ENCODE peak calls at places on chromosome 18, in eight cellular contexts. One of them, this sample, is unnamed.

GRCh38 chr18:70025580-70025979 is 77.9 kb upstream of the CD226 start:
- DNase-seq in CD8-positive, alpha-beta T cell: no peak
- DNase-seq in SJCRH30: no peak
- DNase-seq in adrenal gland: no peak
- DNase-seq in astrocyte: no peak
- DNase-seq in spleen: no peak
- DNase-seq in heart left ventricle: no peak
- DNase-seq in Peyer's patch: no peak
- DNase-seq in this sample: no peak

GRCh38 chr18:8721716-8722115 is 16.4 kb downstream of the MTCL1 start:
- DNase-seq in CD8-positive, alpha-beta T cell: no peak
- DNase-seq in adrenal gland: no peak
- DNase-seq in SJCRH30: no peak
- DNase-seq in spleen: no peak
- DNase-seq in heart left ventricle: no peak
- DNase-seq in Peyer's patch: no peak
- DNase-seq in astrocyte: peak; percentile 63
- DNase-seq in this sample: no peak

GRCh38 chr18:62420151-62420512 is 95.0 kb downstream of the TNFRSF11A start:
- DNase-seq in adrenal gland: no peak
- DNase-seq in spleen: no peak
- DNase-seq in Peyer's patch: no peak
- DNase-seq in SJCRH30: no peak
- DNase-seq in astrocyte: peak; percentile 60
- DNase-seq in heart left ventricle: no peak
- DNase-seq in CD8-positive, alpha-beta T cell: no peak
- DNase-seq in this sample: no peak

GRCh38 chr18:62354171-62354570 is 29.1 kb downstream of the TNFRSF11A start:
- DNase-seq in astrocyte: no peak
- DNase-seq in spleen: no peak
- DNase-seq in CD8-positive, alpha-beta T cell: no peak
- DNase-seq in Peyer's patch: no peak
- DNase-seq in adrenal gland: no peak
- DNase-seq in SJCRH30: no peak
- DNase-seq in heart left ventricle: no peak
- DNase-seq in this sample: no peak

GRCh38 chr18:49016648-49017539 is 66.1 kb upstream of the SMAD7 start:
- DNase-seq in CD8-positive, alpha-beta T cell: no peak
- DNase-seq in spleen: peak; percentile 64
- DNase-seq in adrenal gland: peak; percentile 65
- DNase-seq in heart left ventricle: no peak
- DNase-seq in SJCRH30: peak; percentile 77
- DNase-seq in astrocyte: peak; percentile 90
- DNase-seq in Peyer's patch: peak; percentile 42
- DNase-seq in this sample: no peak

GRCh38 chr18:10399465-10399864 is 55.0 kb upstream of the APCDD1 start:
- DNase-seq in adrenal gland: no peak
- DNase-seq in spleen: no peak
- DNase-seq in SJCRH30: no peak
- DNase-seq in CD8-positive, alpha-beta T cell: no peak
- DNase-seq in heart left ventricle: no peak
- DNase-seq in astrocyte: no peak
- DNase-seq in Peyer's patch: no peak
- DNase-seq in this sample: no peak

GRCh38 chr18:22977847-22978701 is 44.9 kb downstream of the RBBP8 start:
- DNase-seq in Peyer's patch: no peak
- DNase-seq in SJCRH30: no peak
- DNase-seq in CD8-positive, alpha-beta T cell: no peak
- DNase-seq in astrocyte: peak; percentile 92
- DNase-seq in heart left ventricle: no peak
- DNase-seq in adrenal gland: no peak
- DNase-seq in spleen: no peak
- DNase-seq in this sample: no peak

GRCh38 chr18:70418551-70419311 is 129.9 kb downstream of the SOCS6 start:
- DNase-seq in astrocyte: peak; percentile 27
- DNase-seq in CD8-positive, alpha-beta T cell: no peak
- DNase-seq in adrenal gland: no peak
- DNase-seq in heart left ventricle: no peak
- DNase-seq in Peyer's patch: no peak
- DNase-seq in SJCRH30: no peak
- DNase-seq in spleen: no peak
- DNase-seq in this sample: no peak

GRCh38 chr18:74748809-74749208 is 151.1 kb downstream of the ZNF407 start:
- DNase-seq in heart left ventricle: no peak
- DNase-seq in SJCRH30: no peak
- DNase-seq in spleen: no peak
- DNase-seq in CD8-positive, alpha-beta T cell: no peak
- DNase-seq in Peyer's patch: no peak
- DNase-seq in astrocyte: no peak
- DNase-seq in adrenal gland: no peak
- DNase-seq in this sample: no peak

GRCh38 chr18:8607776-8608682 is 1.2 kb upstream of the RAB12 start:
- DNase-seq in SJCRH30: peak; percentile 5
- DNase-seq in heart left ventricle: no peak
- DNase-seq in Peyer's patch: no peak
- DNase-seq in CD8-positive, alpha-beta T cell: no peak
- DNase-seq in adrenal gland: no peak
- DNase-seq in astrocyte: no peak
- DNase-seq in spleen: no peak
- DNase-seq in this sample: no peak

GRCh38 chr18:111292-112014 is 46.9 kb upstream of the USP14 start:
- DNase-seq in heart left ventricle: peak; percentile 59
- DNase-seq in CD8-positive, alpha-beta T cell: peak; percentile 60
- DNase-seq in spleen: peak; percentile 89
- DNase-seq in SJCRH30: peak; percentile 59
- DNase-seq in adrenal gland: peak; percentile 68
- DNase-seq in Peyer's patch: peak; percentile 86
- DNase-seq in astrocyte: peak; percentile 11
- DNase-seq in this sample: peak; percentile 58

GRCh38 chr18:22606563-22607283 is 189.0 kb upstream of the CTAGE1 start:
- DNase-seq in Peyer's patch: no peak
- DNase-seq in spleen: no peak
- DNase-seq in adrenal gland: peak; percentile 86
- DNase-seq in CD8-positive, alpha-beta T cell: no peak
- DNase-seq in SJCRH30: no peak
- DNase-seq in heart left ventricle: no peak
- DNase-seq in astrocyte: peak; percentile 93
- DNase-seq in this sample: no peak

GRCh38 chr18:2139676-2140075 is 431.6 kb downstream of the METTL4 start:
- DNase-seq in astrocyte: peak; percentile 66
- DNase-seq in SJCRH30: no peak
- DNase-seq in heart left ventricle: no peak
- DNase-seq in CD8-positive, alpha-beta T cell: no peak
- DNase-seq in Peyer's patch: no peak
- DNase-seq in adrenal gland: no peak
- DNase-seq in spleen: no peak
- DNase-seq in this sample: no peak

GRCh38 chr18:71942433-71942832 is 601.7 kb downstream of the CBLN2 start:
- DNase-seq in adrenal gland: no peak
- DNase-seq in Peyer's patch: no peak
- DNase-seq in spleen: no peak
- DNase-seq in CD8-positive, alpha-beta T cell: no peak
- DNase-seq in astrocyte: no peak
- DNase-seq in heart left ventricle: no peak
- DNase-seq in SJCRH30: no peak
- DNase-seq in this sample: no peak

GRCh38 chr18:13617826-13618515 is 108.4 kb downstream of the FAM210A start:
- DNase-seq in spleen: no peak
- DNase-seq in SJCRH30: no peak
- DNase-seq in heart left ventricle: no peak
- DNase-seq in CD8-positive, alpha-beta T cell: no peak
- DNase-seq in astrocyte: no peak
- DNase-seq in adrenal gland: peak; percentile 28
- DNase-seq in Peyer's patch: no peak
- DNase-seq in this sample: no peak

GRCh38 chr18:57589162-57589561 is 2.7 kb upstream of the FECH start:
- DNase-seq in Peyer's patch: no peak
- DNase-seq in spleen: no peak
- DNase-seq in astrocyte: no peak
- DNase-seq in CD8-positive, alpha-beta T cell: no peak
- DNase-seq in heart left ventricle: no peak
- DNase-seq in adrenal gland: no peak
- DNase-seq in SJCRH30: no peak
- DNase-seq in this sample: no peak

GRCh38 chr18:57586243-57587049 is at the start of gene FECH:
- DNase-seq in adrenal gland: peak; percentile 91
- DNase-seq in heart left ventricle: peak; percentile 88
- DNase-seq in SJCRH30: peak; percentile 34
- DNase-seq in Peyer's patch: peak; percentile 88
- DNase-seq in astrocyte: peak; percentile 56
- DNase-seq in CD8-positive, alpha-beta T cell: peak; percentile 54
- DNase-seq in spleen: peak; percentile 94
- DNase-seq in this sample: peak; percentile 65

GRCh38 chr18:57585846-57586242 is 658 bp downstream of the FECH start:
- DNase-seq in SJCRH30: no peak
- DNase-seq in astrocyte: no peak
- DNase-seq in spleen: no peak
- DNase-seq in CD8-positive, alpha-beta T cell: no peak
- DNase-seq in heart left ventricle: no peak
- DNase-seq in Peyer's patch: no peak
- DNase-seq in adrenal gland: no peak
- DNase-seq in this sample: no peak

GRCh38 chr18:57585421-57585820 is 1.1 kb downstream of the FECH start:
- DNase-seq in SJCRH30: no peak
- DNase-seq in astrocyte: peak; percentile 47
- DNase-seq in spleen: no peak
- DNase-seq in heart left ventricle: no peak
- DNase-seq in CD8-positive, alpha-beta T cell: no peak
- DNase-seq in adrenal gland: no peak
- DNase-seq in Peyer's patch: no peak
- DNase-seq in this sample: no peak

DNA sequence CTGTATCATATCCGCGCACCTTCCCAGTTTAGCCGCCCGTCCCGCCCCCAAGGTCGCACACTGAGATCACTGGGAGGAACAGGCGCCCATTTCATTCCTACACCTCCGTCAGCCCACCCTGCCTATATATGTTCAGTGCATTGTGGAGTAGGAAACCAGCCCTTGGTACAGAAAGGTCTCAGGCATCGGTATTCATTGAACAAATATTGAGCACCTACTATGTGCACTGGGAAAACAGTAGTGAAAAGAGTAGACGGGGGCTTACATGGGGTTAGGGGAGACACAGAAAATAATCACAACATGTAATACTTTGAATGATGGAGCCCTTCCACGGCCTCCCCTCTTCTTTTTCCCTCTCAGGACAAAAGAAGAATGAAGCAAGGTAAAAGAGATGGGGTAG is 760 bp upstream of the FECH start:
- DNase-seq in adrenal gland: no peak
- DNase-seq in heart left ventricle: no peak
- DNase-seq in astrocyte: no peak
- DNase-seq in spleen: no peak
- DNase-seq in CD8-positive, alpha-beta T cell: no peak
- DNase-seq in Peyer's patch: no peak
- DNase-seq in SJCRH30: no peak
- DNase-seq in this sample: no peak
- H3K9me3 ChIP-seq in adrenal gland: no peaks in the 10 kb centered on the region
- H3K9me3 ChIP-seq in heart left ventricle: no peaks in the 10 kb centered on the region
- H3K9me3 ChIP-seq in astrocyte: no peaks in the 10 kb centered on the region
- H3K9me3 ChIP-seq in spleen: no peaks in the 10 kb centered on the region
- H3K9me3 ChIP-seq in CD8-positive, alpha-beta T cell: no peaks in the 10 kb centered on the region
- H3K9me3 ChIP-seq in Peyer's patch: no peaks in the 10 kb centered on the region
- H3K9me3 ChIP-seq in SJCRH30: no peaks in the 10 kb centered on the region
- H3K9me3 ChIP-seq in this sample: no peaks in the 10 kb centered on the region

GRCh38 chr18:55996726-55997125 is 408.7 kb upstream of the TCF4 start:
- DNase-seq in adrenal gland: no peak
- DNase-seq in SJCRH30: no peak
- DNase-seq in spleen: no peak
- DNase-seq in heart left ventricle: no peak
- DNase-seq in astrocyte: no peak
- DNase-seq in CD8-positive, alpha-beta T cell: no peak
- DNase-seq in Peyer's patch: no peak
- DNase-seq in this sample: no peak

GRCh38 chr18:56000041-56000440 is 412.0 kb upstream of the TCF4 start:
- DNase-seq in spleen: no peak
- DNase-seq in CD8-positive, alpha-beta T cell: no peak
- DNase-seq in SJCRH30: no peak
- DNase-seq in astrocyte: no peak
- DNase-seq in adrenal gland: no peak
- DNase-seq in heart left ventricle: no peak
- DNase-seq in Peyer's patch: no peak
- DNase-seq in this sample: no peak

GRCh38 chr18:55998071-55998522 is 410.1 kb upstream of the TCF4 start:
- DNase-seq in Peyer's patch: no peak
- DNase-seq in astrocyte: peak; percentile 49
- DNase-seq in SJCRH30: peak; percentile 47
- DNase-seq in CD8-positive, alpha-beta T cell: no peak
- DNase-seq in spleen: no peak
- DNase-seq in adrenal gland: peak; percentile 57
- DNase-seq in heart left ventricle: peak; percentile 10
- DNase-seq in this sample: no peak

GRCh38 chr18:55999641-56000040 is 411.6 kb upstream of the TCF4 start:
- DNase-seq in CD8-positive, alpha-beta T cell: no peak
- DNase-seq in spleen: no peak
- DNase-seq in Peyer's patch: no peak
- DNase-seq in astrocyte: no peak
- DNase-seq in adrenal gland: no peak
- DNase-seq in SJCRH30: no peak
- DNase-seq in heart left ventricle: peak; percentile 15
- DNase-seq in this sample: no peak

GRCh38 chr18:55997156-55997561 is 409.2 kb upstream of the TCF4 start:
- DNase-seq in Peyer's patch: no peak
- DNase-seq in SJCRH30: peak; percentile 23
- DNase-seq in heart left ventricle: peak; percentile 19
- DNase-seq in astrocyte: no peak
- DNase-seq in adrenal gland: no peak
- DNase-seq in spleen: no peak
- DNase-seq in CD8-positive, alpha-beta T cell: no peak
- DNase-seq in this sample: no peak
- H3K9me3 ChIP-seq in Peyer's patch: no peaks in the 10 kb centered on the region
- H3K9me3 ChIP-seq in SJCRH30: no peaks in the 10 kb centered on the region
- H3K9me3 ChIP-seq in heart left ventricle: no peaks in the 10 kb centered on the region
- H3K9me3 ChIP-seq in astrocyte: no peaks in the 10 kb centered on the region
- H3K9me3 ChIP-seq in adrenal gland: no peaks in the 10 kb centered on the region
- H3K9me3 ChIP-seq in spleen: no peaks in the 10 kb centered on the region
- H3K9me3 ChIP-seq in CD8-positive, alpha-beta T cell: no peaks in the 10 kb centered on the region
- H3K9me3 ChIP-seq in this sample: no peaks in the 10 kb centered on the region

GRCh38 chr18:35306588-35307250 is 16.7 kb upstream of the ZSCAN30 start:
- DNase-seq in spleen: no peak
- DNase-seq in astrocyte: no peak
- DNase-seq in heart left ventricle: no peak
- DNase-seq in CD8-positive, alpha-beta T cell: no peak
- DNase-seq in SJCRH30: no peak
- DNase-seq in adrenal gland: no peak
- DNase-seq in Peyer's patch: no peak
- DNase-seq in this sample: no peak
- H3K9me3 ChIP-seq in spleen: peaks cover 100% of the 10 kb centered on the region
- H3K9me3 ChIP-seq in astrocyte: peaks cover 60% of the 10 kb centered on the region
- H3K9me3 ChIP-seq in heart left ventricle: peaks cover 73% of the 10 kb centered on the region
- H3K9me3 ChIP-seq in CD8-positive, alpha-beta T cell: peaks cover 79% of the 10 kb centered on the region
- H3K9me3 ChIP-seq in SJCRH30: peaks cover 3% of the 10 kb centered on the region
- H3K9me3 ChIP-seq in adrenal gland: no peaks in the 10 kb centered on the region
- H3K9me3 ChIP-seq in Peyer's patch: peaks cover 43% of the 10 kb centered on the region
- H3K9me3 ChIP-seq in this sample: peaks cover 21% of the 10 kb centered on the region

DNA sequence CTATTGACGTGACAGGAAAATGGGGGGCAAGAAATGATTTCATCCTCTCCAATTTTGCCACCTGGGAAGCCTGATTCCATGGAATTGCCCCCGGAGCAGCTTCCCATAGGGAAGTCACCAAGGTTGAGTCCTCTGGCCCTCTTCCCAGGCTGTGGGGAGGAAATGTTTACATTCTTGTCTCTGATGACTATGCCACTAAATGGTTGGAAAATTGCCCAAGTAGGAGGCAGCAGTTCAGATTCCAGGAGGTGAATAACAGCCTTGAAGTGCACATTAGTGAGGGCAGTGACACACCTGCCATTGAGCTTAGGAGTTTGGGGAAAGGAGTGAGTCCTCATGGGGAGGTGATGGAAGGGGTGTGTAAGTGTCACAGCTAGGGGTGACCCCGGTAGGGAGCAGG is 449.2 kb upstream of the DCC start:
- DNase-seq in SJCRH30: peak; percentile 87
- DNase-seq in adrenal gland: no peak
- DNase-seq in Peyer's patch: no peak
- DNase-seq in astrocyte: peak; percentile 16
- DNase-seq in heart left ventricle: no peak
- DNase-seq in CD8-positive, alpha-beta T cell: no peak
- DNase-seq in spleen: no peak
- DNase-seq in this sample: no peak
- H3K9me3 ChIP-seq in SJCRH30: no peaks in the 10 kb centered on the region
- H3K9me3 ChIP-seq in adrenal gland: no peaks in the 10 kb centered on the region
- H3K9me3 ChIP-seq in Peyer's patch: no peaks in the 10 kb centered on the region
- H3K9me3 ChIP-seq in astrocyte: no peaks in the 10 kb centered on the region
- H3K9me3 ChIP-seq in heart left ventricle: no peaks in the 10 kb centered on the region
- H3K9me3 ChIP-seq in CD8-positive, alpha-beta T cell: no peaks in the 10 kb centered on the region
- H3K9me3 ChIP-seq in spleen: no peaks in the 10 kb centered on the region
- H3K9me3 ChIP-seq in this sample: no peaks in the 10 kb centered on the region

This sample was measured in T-helper 17 cell.